ENCODE peak calls at places on chromosomes 4 and X, in five cellular contexts. X, J, L, N and G are unnamed samples.

GRCh38 chr4:176569301-176569700 is 223.4 kb downstream of the VEGFC start:
- DNase-seq in X (no peak), J (no peak), N (no peak), L (no peak), G (no peak)

GRCh38 chr4:17094209-17094608 is 195.8 kb upstream of the LDB2 start:
- DNase-seq in L (no peak), N (no peak), J (peak; percentile 21), X (no peak), G (no peak)

GRCh38 chrX:110558406-110558805 is 199.8 kb downstream of the RTL9 start:
- DNase-seq in X (no peak), J (no peak), L (no peak), N (no peak), G (no peak)

GRCh38 chr4:117154251-117154650 is 68.9 kb upstream of the TRAM1L1 start:
- DNase-seq in N (no peak), J (no peak), L (no peak), X (no peak), G (no peak)

GRCh38 chrX:19810809-19811208 is 76.6 kb downstream of the SH3KBP1 start:
- DNase-seq in N (no peak), J (peak; percentile 41), L (no peak), X (peak; percentile 48), G (no peak)

GRCh38 chrX:116873678-116874077 is 410.9 kb upstream of the CT83 start:
- DNase-seq in X (no peak), N (no peak), L (peak; percentile 0), J (peak; percentile 0), G (no peak)

GRCh38 chr4:8777320-8778196 is 94.1 kb downstream of the HMX1 start:
- DNase-seq in J (no peak), N (no peak), L (no peak), X (no peak), G (no peak)

GRCh38 chr4:154491731-154492249 is at the start of gene DCHS2:
- DNase-seq in J (no peak), N (peak; percentile 78), X (no peak), L (no peak), G (peak; percentile 37)

GRCh38 chrX:39903343-39903742 is 194.4 kb downstream of the BCOR start:
- DNase-seq in L (no peak), X (peak; percentile 75), J (peak; percentile 41), N (no peak), G (no peak)

GRCh38 chr4:23909671-23910070 is 19.8 kb upstream of the PPARGC1A start:
- DNase-seq in X (no peak), N (no peak), L (no peak), J (no peak), G (no peak)

GRCh38 chr4:30943356-30943755 is 223.2 kb downstream of the PCDH7 start:
- DNase-seq in N (no peak), L (no peak), J (peak; percentile 13), X (peak; percentile 38), G (no peak)

GRCh38 chrX:118730500-118731247 is 3.3 kb downstream of the IL13RA1 start:
- DNase-seq in N (no peak), L (no peak), J (peak; percentile 60), X (peak; percentile 85), G (no peak)

GRCh38 chrX:88735835-88736234 is 11.2 kb upstream of the CPXCR1 start:
- DNase-seq in N (no peak), J (no peak), L (no peak), X (no peak), G (no peak)

GRCh38 chr4:2480649-2481048 is 11.7 kb downstream of the RNF4 start:
- DNase-seq in N (no peak), L (no peak), J (no peak), X (no peak), G (no peak)

GRCh38 chrX:84748965-84749656 is 246.9 kb upstream of the HDX start:
- DNase-seq in J (no peak), X (no peak), L (no peak), N (no peak), G (no peak)

GRCh38 chrX:41468647-41469323 is 21.6 kb downstream of the NYX start:
- DNase-seq in N (no peak), X (peak; percentile 22), J (peak; percentile 30), L (no peak), G (no peak)

GRCh38 chr4:139275281-139275735 is 4.7 kb downstream of the MGARP start:
- DNase-seq in L (no peak), X (no peak), J (no peak), N (no peak), G (no peak)

GRCh38 chrX:44735498-44735897 is 108.3 kb upstream of the DUSP21 start:
- DNase-seq in J (no peak), L (no peak), X (no peak), N (no peak), G (no peak)

GRCh38 chr4:6299875-6300274 is 30.2 kb downstream of the WFS1 start:
- DNase-seq in J (no peak), X (no peak), L (no peak), N (no peak), G (no peak)

GRCh38 chrX:13201605-13202219 is 118.1 kb downstream of the ATXN3L start:
- DNase-seq in X (no peak), L (no peak), J (no peak), N (peak; percentile 46), G (no peak)

GRCh38 chr4:125013891-125014290 is 300.9 kb upstream of the FAT4 start:
- DNase-seq in X (peak; percentile 28), L (no peak), J (no peak), N (no peak), G (no peak)

GRCh38 chrX:134925551-134925950 is 65.2 kb upstream of the SMIM10 start:
- DNase-seq in N (no peak), J (no peak), L (no peak), X (no peak), G (no peak)

GRCh38 chr4:128570380-128570779 is 239.1 kb upstream of the JADE1 start:
- DNase-seq in J (peak; percentile 54), N (no peak), L (peak; percentile 53), X (peak; percentile 62), G (no peak)

GRCh38 chrX:71128915-71129765 is 10.7 kb downstream of the MED12 start:
- DNase-seq in J (peak; percentile 67), L (peak; percentile 50), N (peak; percentile 76), X (peak; percentile 54), G (no peak)

GRCh38 chr4:38157592-38157991 is 197.4 kb downstream of the PTTG2 start:
- DNase-seq in L (no peak), X (no peak), N (no peak), J (no peak), G (no peak)

GRCh38 chr4:96558466-96558865 is 718.6 kb downstream of the PDHA2 start:
- DNase-seq in N (no peak), L (no peak), X (no peak), J (no peak), G (no peak)

GRCh38 chrX:71195959-71196727 is 26.9 kb upstream of the GJB1 start:
- DNase-seq in X (no peak), J (no peak), N (no peak), L (no peak), G (no peak)

GRCh38 chrX:65688403-65688881 is 21.0 kb downstream of the MSN start:
- DNase-seq in N (no peak), J (peak; percentile 91), L (no peak), X (peak; percentile 73), G (no peak)

GRCh38 chr4:145520172-145520571 is 38.5 kb downstream of the SMAD1 start:
- DNase-seq in N (no peak), L (no peak), X (no peak), J (no peak), G (no peak)

GRCh38 chr4:102640669-102641068 is 120.1 kb downstream of the MANBA start:
- DNase-seq in N (no peak), X (peak; percentile 72), J (peak; percentile 30), L (no peak), G (no peak)

GRCh38 chr4:77393981-77394380 is 211.6 kb upstream of the CXCL13 start:
- DNase-seq in L (no peak), J (no peak), N (no peak), X (no peak), G (no peak)

DNA sequence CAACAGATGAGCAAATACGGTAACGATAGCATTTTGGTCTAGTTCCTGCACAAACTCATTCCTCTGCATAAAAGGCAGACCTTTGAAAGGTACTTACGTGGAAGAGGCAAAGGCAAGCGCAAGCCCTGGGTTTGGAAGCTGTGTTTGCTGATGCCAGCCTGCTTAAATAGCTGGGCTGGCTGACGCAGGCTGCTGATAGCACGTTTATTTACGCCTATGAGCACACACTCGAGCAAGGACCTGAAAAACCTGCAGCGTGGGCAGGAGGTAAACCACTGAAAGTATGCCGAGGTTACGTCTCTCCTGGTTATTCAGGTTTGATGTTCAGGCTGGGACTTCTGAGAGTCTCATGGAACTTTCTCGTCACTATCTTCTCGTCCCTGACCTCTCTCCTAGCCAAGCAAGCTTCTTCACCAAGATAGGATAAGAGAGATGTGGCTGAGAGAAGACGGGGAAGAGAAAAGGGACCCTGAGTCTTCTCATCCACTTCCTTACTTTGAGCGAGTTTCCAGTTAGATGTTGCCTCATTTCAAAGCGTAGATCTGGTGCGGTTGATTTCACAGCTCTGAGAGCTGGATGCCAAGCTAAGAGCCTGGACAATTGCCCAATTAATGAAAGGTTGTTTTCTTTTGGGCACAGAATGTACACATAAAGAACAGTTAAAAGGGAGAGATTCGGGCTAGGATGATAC is at the start of gene HOPX:
- DNase-seq in X (no peak), J (no peak), N (no peak), L (peak; percentile 81), G (no peak)
- H3K4me3 ChIP-seq in X (no peak within 1 kb of the TSS), J (no peak within 1 kb of the TSS), N (no peak within 1 kb of the TSS), L (peak within 1 kb of the TSS; percentile 25), G (no peak within 1 kb of the TSS)

GRCh38 chr4:173333658-173334084 is 487 bp downstream of the HMGB2 start:
- DNase-seq in L (peak; percentile 1), X (peak; percentile 19), J (no peak), N (no peak), G (peak; percentile 41)
- H2AFZ ChIP-seq in L (peak overlapping the region; percentile 97), X (peak overlapping the region; percentile 93), J (peak overlapping the region; percentile 88), N (no peak overlapping the region), G (peak overlapping the region; percentile 56)

GRCh38 chrX:103356897-103357296 is 591 bp downstream of the TCEAL9 start:
- DNase-seq in J (no peak), N (no peak), X (no peak), L (no peak), G (no peak)
- H4K8ac ChIP-seq in J (no peak overlapping the region), N (no peak overlapping the region), X (peak overlapping the region; percentile 89), L (peak overlapping the region; percentile 22), G (no peak overlapping the region)

DNA sequence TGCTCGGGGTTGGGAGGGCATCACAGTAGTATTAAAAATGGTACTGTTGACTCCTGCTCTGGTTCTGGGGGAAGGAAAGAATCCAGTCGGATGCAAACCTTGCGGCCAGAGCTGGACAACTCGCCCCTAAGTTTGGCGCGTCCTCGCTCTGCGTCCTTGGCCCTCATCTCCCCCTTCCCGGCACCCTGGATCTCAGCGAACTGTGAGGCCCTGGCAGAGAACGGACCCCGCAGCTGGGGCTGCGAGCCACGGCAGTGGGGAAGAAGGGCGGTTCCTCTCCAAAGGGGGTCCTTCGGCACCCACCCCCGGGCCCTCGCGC is 14.0 kb downstream of the ARHGEF6 start:
- DNase-seq in X (no peak), L (no peak), J (peak; percentile 7), N (no peak), G (no peak)
- H3K4me3 ChIP-seq in X (peak overlapping the region; percentile 52), L (peak overlapping the region; percentile 66), J (peak overlapping the region; percentile 69), N (peak overlapping the region; percentile 40), G (peak overlapping the region; percentile 81)